ENCODE peak calls at places on chromosome 5, in four cellular contexts. V is activated T-helper 2 cell treated with anti-CD3 and anti-CD28 coated beads, Interferon-gamma antibody, Interleukin-2, Interleukin-4, amounts not matched to agents 10 μg/mL and 5 μg/mL and 100 μg/mL, durations not matched to agents 14 hours and 24 hours and 36 hours; S is GM23248; Z is iPS-NIHi11. P is an unnamed sample.

GRCh38 chr5:74167206-74167929 is 473.2 kb downstream of the ENC1 start:
- DNase-seq in V (no peak), S (peak), Z (no peak), P (no peak)

GRCh38 chr5:103847060-103847459 is 284.5 kb upstream of the NUDT12 start:
- DNase-seq in V (no peak), S (no peak), Z (no peak), P (no peak)

GRCh38 chr5:149936044-149936699 is 8.4 kb downstream of the PDE6A start:
- DNase-seq in V (no peak), S (no peak), Z (no peak), P (no peak)

GRCh38 chr5:143205386-143205785 is 198.1 kb downstream of the NR3C1 start:
- DNase-seq in V (no peak), S (peak), Z (no peak), P (no peak)

GRCh38 chr5:14234204-14234603 is 91.1 kb downstream of the TRIO start:
- DNase-seq in V (no peak), S (peak), Z (no peak), P (no peak)

GRCh38 chr5:60184599-60184998 is 291.1 kb upstream of the PDE4D start:
- DNase-seq in V (no peak), S (no peak), Z (no peak), P (no peak)

GRCh38 chr5:160167623-160168165 is 48.4 kb upstream of the PWWP2A start:
- DNase-seq in V (no peak), S (no peak), Z (no peak), P (no peak)

GRCh38 chr5:33258553-33258952 is 182.2 kb upstream of the TARS1 start:
- DNase-seq in V (no peak), S (peak), Z (no peak), P (no peak)

GRCh38 chr5:97087138-97087537 is 55.3 kb downstream of the LIX1 start:
- DNase-seq in V (no peak), S (peak), Z (no peak), P (no peak)

GRCh38 chr5:141342773-141343172 is 856 bp upstream of the PCDHGA3 start:
- DNase-seq in V (no peak), S (no peak), Z (no peak), P (no peak)

GRCh38 chr5:75681125-75681830 is 36.0 kb downstream of the POC5 start:
- DNase-seq in V (no peak), S (peak), Z (peak), P (no peak)

GRCh38 chr5:173265433-173265832 is 30.4 kb upstream of the NKX2-5 start:
- DNase-seq in V (no peak), S (no peak), Z (no peak), P (no peak)

GRCh38 chr5:87393331-87393730 is 19.4 kb downstream of the CCNH start:
- DNase-seq in V (no peak), S (peak), Z (no peak), P (no peak)

GRCh38 chr5:138064526-138064925 is 19.3 kb upstream of the WNT8A start:
- DNase-seq in V (no peak), S (peak), Z (no peak), P (no peak)

GRCh38 chr5:175436403-175436802 is 7.6 kb downstream of the DRD1 start:
- DNase-seq in V (no peak), S (no peak), Z (peak), P (peak)

GRCh38 chr5:175686396-175686795 is 28.5 kb downstream of the HRH2 start:
- DNase-seq in V (no peak), S (no peak), Z (no peak), P (no peak)

GRCh38 chr5:91129748-91130147 is 253.4 kb downstream of the ARRDC3 start:
- DNase-seq in V (no peak), S (peak), Z (no peak), P (no peak)

GRCh38 chr5:97735209-97735608 is 552.2 kb upstream of the RIOK2 start:
- DNase-seq in V (no peak), S (peak), Z (no peak), P (no peak)

GRCh38 chr5:153883829-153884228 is 154.9 kb downstream of the FAM114A2 start:
- DNase-seq in V (no peak), S (peak), Z (peak), P (no peak)